ENCODE peak calls at places on chromosomes 1 and 21, in seven cellular contexts. One of them, this sample, is unnamed.

GRCh38 chr1:153545067-153546055 is at the start of gene S100A4:
- DNase-seq in AG10803: peak
- DNase-seq in hepatocyte: peak
- DNase-seq in brain microvascular endothelial cell: peak
- DNase-seq in GM13976: peak
- DNase-seq in heart left ventricle: peak
- DNase-seq in lower lobe of right lung: peak
- DNase-seq in this sample: peak

GRCh38 chr1:216710598-216711333 is 12.5 kb downstream of the ESRRG start:
- DNase-seq in lower lobe of right lung: no peak
- DNase-seq in hepatocyte: no peak
- DNase-seq in heart left ventricle: no peak
- DNase-seq in GM13976: no peak
- DNase-seq in AG10803: no peak
- DNase-seq in brain microvascular endothelial cell: no peak
- DNase-seq in this sample: no peak

GRCh38 chr1:229716692-229717091 is 90.6 kb downstream of the URB2 start:
- DNase-seq in hepatocyte: no peak
- DNase-seq in brain microvascular endothelial cell: no peak
- DNase-seq in GM13976: no peak
- DNase-seq in AG10803: no peak
- DNase-seq in heart left ventricle: no peak
- DNase-seq in lower lobe of right lung: no peak
- DNase-seq in this sample: no peak

GRCh38 chr1:240709676-240710075 is 97.7 kb upstream of the GREM2 start:
- DNase-seq in hepatocyte: no peak
- DNase-seq in heart left ventricle: no peak
- DNase-seq in brain microvascular endothelial cell: no peak
- DNase-seq in lower lobe of right lung: no peak
- DNase-seq in AG10803: no peak
- DNase-seq in GM13976: no peak
- DNase-seq in this sample: no peak

GRCh38 chr1:25590096-25590824 is 26.3 kb upstream of the MAN1C1 start:
- DNase-seq in AG10803: no peak
- DNase-seq in lower lobe of right lung: no peak
- DNase-seq in heart left ventricle: peak
- DNase-seq in brain microvascular endothelial cell: peak
- DNase-seq in GM13976: no peak
- DNase-seq in hepatocyte: peak
- DNase-seq in this sample: peak

GRCh38 chr1:177912991-177913390 is 56.9 kb downstream of the SEC16B start:
- DNase-seq in AG10803: peak
- DNase-seq in heart left ventricle: no peak
- DNase-seq in lower lobe of right lung: no peak
- DNase-seq in GM13976: no peak
- DNase-seq in brain microvascular endothelial cell: no peak
- DNase-seq in hepatocyte: no peak
- DNase-seq in this sample: no peak

GRCh38 chr1:111332190-111332589 is 41.5 kb downstream of the CHIA start:
- DNase-seq in lower lobe of right lung: no peak
- DNase-seq in brain microvascular endothelial cell: no peak
- DNase-seq in hepatocyte: no peak
- DNase-seq in heart left ventricle: no peak
- DNase-seq in AG10803: no peak
- DNase-seq in GM13976: peak
- DNase-seq in this sample: no peak

GRCh38 chr1:57353589-57353988 is 70.3 kb downstream of the DAB1 start:
- DNase-seq in GM13976: no peak
- DNase-seq in brain microvascular endothelial cell: no peak
- DNase-seq in lower lobe of right lung: no peak
- DNase-seq in AG10803: peak
- DNase-seq in heart left ventricle: no peak
- DNase-seq in hepatocyte: no peak
- DNase-seq in this sample: no peak

GRCh38 chr21:33939224-33939623 is 23.6 kb upstream of the ATP5PO start:
- DNase-seq in GM13976: no peak
- DNase-seq in heart left ventricle: no peak
- DNase-seq in lower lobe of right lung: no peak
- DNase-seq in hepatocyte: no peak
- DNase-seq in AG10803: no peak
- DNase-seq in brain microvascular endothelial cell: no peak
- DNase-seq in this sample: no peak

GRCh38 chr1:22592919-22593790 is 29.9 kb downstream of the EPHA8 start:
- DNase-seq in brain microvascular endothelial cell: no peak
- DNase-seq in lower lobe of right lung: no peak
- DNase-seq in hepatocyte: no peak
- DNase-seq in AG10803: no peak
- DNase-seq in heart left ventricle: no peak
- DNase-seq in GM13976: no peak
- DNase-seq in this sample: no peak

GRCh38 chr1:55955237-55955636 is 624.1 kb downstream of the PLPP3 start:
- DNase-seq in hepatocyte: no peak
- DNase-seq in AG10803: peak
- DNase-seq in brain microvascular endothelial cell: peak
- DNase-seq in heart left ventricle: no peak
- DNase-seq in lower lobe of right lung: no peak
- DNase-seq in GM13976: no peak
- DNase-seq in this sample: no peak

GRCh38 chr1:192984058-192984457 is 75.1 kb downstream of the UCHL5 start:
- DNase-seq in hepatocyte: no peak
- DNase-seq in lower lobe of right lung: no peak
- DNase-seq in AG10803: no peak
- DNase-seq in GM13976: no peak
- DNase-seq in brain microvascular endothelial cell: no peak
- DNase-seq in heart left ventricle: no peak
- DNase-seq in this sample: no peak

GRCh38 chr1:2208309-2209239 is 14.0 kb upstream of the FAAP20 start:
- DNase-seq in lower lobe of right lung: peak
- DNase-seq in brain microvascular endothelial cell: peak
- DNase-seq in heart left ventricle: peak
- DNase-seq in AG10803: peak
- DNase-seq in hepatocyte: peak
- DNase-seq in GM13976: no peak
- DNase-seq in this sample: no peak

GRCh38 chr1:112964347-112964746 is 8.4 kb upstream of the SLC16A1 start:
- DNase-seq in GM13976: no peak
- DNase-seq in AG10803: no peak
- DNase-seq in brain microvascular endothelial cell: no peak
- DNase-seq in lower lobe of right lung: no peak
- DNase-seq in hepatocyte: no peak
- DNase-seq in heart left ventricle: no peak
- DNase-seq in this sample: no peak

GRCh38 chr1:117674521-117675400 is 68.9 kb downstream of the TENT5C start:
- DNase-seq in hepatocyte: no peak
- DNase-seq in GM13976: peak
- DNase-seq in lower lobe of right lung: no peak
- DNase-seq in AG10803: peak
- DNase-seq in brain microvascular endothelial cell: no peak
- DNase-seq in heart left ventricle: no peak
- DNase-seq in this sample: no peak

GRCh38 chr1:41610361-41610760 is 125.9 kb upstream of the EDN2 start:
- DNase-seq in heart left ventricle: no peak
- DNase-seq in hepatocyte: no peak
- DNase-seq in lower lobe of right lung: no peak
- DNase-seq in GM13976: no peak
- DNase-seq in AG10803: no peak
- DNase-seq in brain microvascular endothelial cell: no peak
- DNase-seq in this sample: no peak

GRCh38 chr1:183148599-183148998 is 37.5 kb upstream of the LAMC2 start:
- DNase-seq in hepatocyte: peak
- DNase-seq in heart left ventricle: no peak
- DNase-seq in GM13976: no peak
- DNase-seq in brain microvascular endothelial cell: peak
- DNase-seq in AG10803: peak
- DNase-seq in lower lobe of right lung: no peak
- DNase-seq in this sample: no peak

GRCh38 chr1:232629250-232630046 is 485 bp downstream of the SIPA1L2 start:
- DNase-seq in GM13976: no peak
- DNase-seq in AG10803: no peak
- DNase-seq in heart left ventricle: peak
- DNase-seq in brain microvascular endothelial cell: no peak
- DNase-seq in lower lobe of right lung: peak
- DNase-seq in hepatocyte: peak
- DNase-seq in this sample: no peak

GRCh38 chr1:156964431-156964830 is 44.0 kb downstream of the LRRC71 start:
- DNase-seq in brain microvascular endothelial cell: no peak
- DNase-seq in AG10803: peak
- DNase-seq in heart left ventricle: no peak
- DNase-seq in lower lobe of right lung: no peak
- DNase-seq in hepatocyte: no peak
- DNase-seq in GM13976: no peak
- DNase-seq in this sample: no peak

GRCh38 chr1:156963621-156964020 is 43.2 kb downstream of the LRRC71 start:
- DNase-seq in brain microvascular endothelial cell: no peak
- DNase-seq in heart left ventricle: no peak
- DNase-seq in lower lobe of right lung: peak
- DNase-seq in AG10803: peak
- DNase-seq in GM13976: no peak
- DNase-seq in hepatocyte: no peak
- DNase-seq in this sample: no peak

GRCh38 chr1:156958247-156958714 is 37.8 kb downstream of the LRRC71 start:
- DNase-seq in heart left ventricle: no peak
- DNase-seq in hepatocyte: no peak
- DNase-seq in AG10803: no peak
- DNase-seq in GM13976: no peak
- DNase-seq in lower lobe of right lung: no peak
- DNase-seq in brain microvascular endothelial cell: no peak
- DNase-seq in this sample: no peak

GRCh38 chr1:156959414-156959813 is 39.0 kb downstream of the LRRC71 start:
- DNase-seq in heart left ventricle: no peak
- DNase-seq in brain microvascular endothelial cell: no peak
- DNase-seq in lower lobe of right lung: no peak
- DNase-seq in GM13976: no peak
- DNase-seq in hepatocyte: peak
- DNase-seq in AG10803: peak
- DNase-seq in this sample: no peak

GRCh38 chr1:156961709-156962108 is 41.3 kb downstream of the LRRC71 start:
- DNase-seq in AG10803: no peak
- DNase-seq in GM13976: no peak
- DNase-seq in hepatocyte: no peak
- DNase-seq in lower lobe of right lung: no peak
- DNase-seq in brain microvascular endothelial cell: no peak
- DNase-seq in heart left ventricle: no peak
- DNase-seq in this sample: no peak
- TF ChIP-seq CTCF in AG10803: no peak
- TF ChIP-seq CTCF in GM13976: no peak
- TF ChIP-seq CTCF in hepatocyte: peak
- TF ChIP-seq CTCF in lower lobe of right lung: no peak
- TF ChIP-seq CTCF in brain microvascular endothelial cell: peak
- TF ChIP-seq CTCF in heart left ventricle: no peak
- TF ChIP-seq CTCF in this sample: no peak

GRCh38 chr21:43728467-43729390 is 9.8 kb downstream of the PDXK start:
- DNase-seq in AG10803: peak
- DNase-seq in heart left ventricle: peak
- DNase-seq in hepatocyte: peak
- DNase-seq in lower lobe of right lung: peak
- DNase-seq in brain microvascular endothelial cell: peak
- DNase-seq in GM13976: peak
- DNase-seq in this sample: peak
- TF ChIP-seq CTCF in AG10803: no peak
- TF ChIP-seq CTCF in heart left ventricle: peak
- TF ChIP-seq CTCF in hepatocyte: peak
- TF ChIP-seq CTCF in lower lobe of right lung: peak
- TF ChIP-seq CTCF in brain microvascular endothelial cell: peak
- TF ChIP-seq CTCF in GM13976: peak
- TF ChIP-seq CTCF in this sample: peak

DNA sequence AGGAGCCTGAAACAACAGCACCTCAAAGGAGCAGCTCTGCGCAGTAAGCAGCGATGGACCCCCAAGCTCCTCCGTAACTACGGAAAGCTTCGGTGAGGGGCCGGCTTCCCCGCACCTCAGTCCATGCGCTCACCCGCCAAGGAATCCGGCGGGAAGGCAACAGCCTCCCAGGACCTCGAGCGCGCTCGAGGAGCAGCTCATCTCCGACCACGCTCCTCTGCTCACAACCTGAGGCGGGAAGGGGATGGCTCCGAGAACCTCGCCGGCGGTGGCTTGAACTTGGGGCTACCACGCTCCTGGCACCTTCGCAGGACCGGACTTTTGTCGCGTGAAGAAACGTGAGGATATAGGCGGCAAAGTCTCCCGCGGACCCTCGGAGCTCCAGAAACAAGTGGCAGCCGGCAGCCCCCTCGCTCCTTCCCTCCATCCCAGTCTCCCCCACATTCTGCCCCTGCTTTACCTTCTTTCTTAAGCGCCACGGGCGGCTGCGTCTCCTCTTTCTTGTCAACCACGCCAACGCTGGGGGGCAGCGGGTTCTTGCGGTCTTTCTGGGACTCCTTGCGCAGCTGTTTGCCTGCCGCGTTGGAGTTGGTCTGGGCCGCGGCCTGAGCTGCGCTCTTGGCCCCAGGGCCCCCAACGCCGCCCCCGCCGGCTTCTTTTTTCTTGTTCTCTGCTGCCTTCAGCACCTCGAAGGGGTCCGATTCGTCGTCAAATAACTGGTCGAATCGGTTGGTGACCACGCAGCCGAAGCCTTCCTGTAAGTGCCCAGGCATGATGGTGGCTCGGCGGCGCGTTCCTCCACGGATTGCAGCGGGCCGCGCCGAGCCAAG is 459 bp downstream of the SERBP1 start:
- DNase-seq in GM13976: no peak
- DNase-seq in heart left ventricle: peak
- DNase-seq in hepatocyte: peak
- DNase-seq in brain microvascular endothelial cell: no peak
- DNase-seq in AG10803: no peak
- DNase-seq in lower lobe of right lung: peak
- DNase-seq in this sample: no peak
- TF ChIP-seq CTCF in GM13976: no peak
- TF ChIP-seq CTCF in heart left ventricle: no peak
- TF ChIP-seq CTCF in hepatocyte: no peak
- TF ChIP-seq CTCF in brain microvascular endothelial cell: no peak
- TF ChIP-seq CTCF in AG10803: no peak
- TF ChIP-seq CTCF in lower lobe of right lung: no peak
- TF ChIP-seq CTCF in this sample: no peak

GRCh38 chr21:42381347-42381984 is 14.4 kb downstream of the TMPRSS3 start:
- DNase-seq in heart left ventricle: no peak
- DNase-seq in hepatocyte: peak
- DNase-seq in GM13976: no peak
- DNase-seq in brain microvascular endothelial cell: peak
- DNase-seq in lower lobe of right lung: peak
- DNase-seq in AG10803: peak
- DNase-seq in this sample: no peak
- TF ChIP-seq CTCF in heart left ventricle: peak
- TF ChIP-seq CTCF in hepatocyte: peak
- TF ChIP-seq CTCF in GM13976: peak
- TF ChIP-seq CTCF in brain microvascular endothelial cell: peak
- TF ChIP-seq CTCF in lower lobe of right lung: peak
- TF ChIP-seq CTCF in AG10803: peak
- TF ChIP-seq CTCF in this sample: peak